ENCODE peak calls at places on chromosome 20, in seven cellular contexts. N is RPMI7951; I is NCI-H1930; P is psoas muscle; H is activated effector memory CD4-positive, alpha-beta T cell treated with Interleukin-2 at 50 U/mL for 16 hours; V is pancreas; L is activated CD4-positive, alpha-beta T cell treated with anti-CD3 and anti-CD28 coated beads, Interleukin-2, amount 10 ng/mL, durations not matched to agents 7 days and 5 days. X is an unnamed sample.

GRCh38 chr20:51750037-51750769 is 18.0 kb downstream of the ATP9A start:
- DNase-seq in N (peak), P (peak), L (no peak), V (peak), H (no peak), I (no peak), X (peak)

GRCh38 chr20:37526238-37526838 is 1.3 kb downstream of the BLCAP start:
- DNase-seq in P (no peak), N (peak), H (no peak), L (no peak), V (no peak), I (no peak), X (peak)

GRCh38 chr20:5513975-5514516 is 197.3 kb upstream of the PROKR2 start:
- DNase-seq in I (no peak), L (no peak), P (no peak), N (peak), H (no peak), V (no peak), X (peak)

GRCh38 chr20:42986143-42986773 is 203.4 kb downstream of the PTPRT start:
- DNase-seq in V (no peak), L (no peak), N (no peak), P (no peak), H (no peak), I (no peak), X (no peak)

GRCh38 chr20:10324198-10324836 is 105.7 kb downstream of the SNAP25 start:
- DNase-seq in P (no peak), N (no peak), H (no peak), L (no peak), I (no peak), V (no peak), X (no peak)

GRCh38 chr20:36153754-36154695 is 515 bp upstream of the EPB41L1 start:
- DNase-seq in I (peak), P (peak), N (peak), L (peak), V (peak), H (no peak), X (peak)

GRCh38 chr20:58073945-58074920 is 154.2 kb downstream of the ANKRD60 start:
- DNase-seq in V (no peak), I (no peak), P (peak), L (no peak), H (no peak), N (peak), X (peak)

GRCh38 chr20:54026300-54027064 is 43.9 kb downstream of the BCAS1 start:
- DNase-seq in V (no peak), H (no peak), N (peak), P (no peak), L (no peak), I (no peak), X (no peak)

GRCh38 chr20:11687546-11688292 is 230.0 kb upstream of the BTBD3 start:
- DNase-seq in P (no peak), I (no peak), L (no peak), H (no peak), N (no peak), V (no peak), X (no peak)

GRCh38 chr20:52279667-52280180 is 88.1 kb upstream of the ZFP64 start:
- DNase-seq in V (no peak), H (no peak), L (no peak), N (peak), I (no peak), P (no peak), X (no peak)

GRCh38 chr20:5714261-5715041 is 35.8 kb upstream of the SHLD1 start:
- DNase-seq in I (no peak), P (no peak), V (no peak), L (peak), H (peak), N (peak), X (no peak)

GRCh38 chr20:56249244-56249955 is 868 bp downstream of the MC3R start:
- DNase-seq in L (peak), H (no peak), P (peak), V (peak), I (peak), N (peak), X (peak)

GRCh38 chr20:59790388-59790787 is 143.0 kb downstream of the SYCP2 start:
- DNase-seq in N (no peak), P (no peak), H (no peak), L (no peak), I (no peak), V (no peak), X (no peak)

GRCh38 chr20:37207176-37207575 is 27.8 kb upstream of the MROH8 start:
- DNase-seq in N (peak), I (no peak), L (no peak), P (no peak), V (no peak), H (no peak), X (no peak)

GRCh38 chr20:13739726-13740649 is 44.7 kb downstream of the ESF1 start:
- DNase-seq in N (no peak), L (no peak), H (no peak), I (no peak), P (no peak), V (no peak), X (peak)

GRCh38 chr20:61573415-61574305 is 321.6 kb downstream of the CDH4 start:
- DNase-seq in N (no peak), L (no peak), V (no peak), H (no peak), I (no peak), P (no peak), X (no peak)

GRCh38 chr20:49750611-49751396 is 37.1 kb upstream of the B4GALT5 start:
- DNase-seq in H (no peak), N (peak), L (peak), P (peak), I (no peak), V (no peak), X (peak)

GRCh38 chr20:51597389-51598231 is 55.1 kb upstream of the NFATC2 start:
- DNase-seq in H (no peak), I (no peak), N (no peak), L (no peak), P (no peak), V (no peak), X (no peak)

GRCh38 chr20:24832518-24832917 is 116.6 kb upstream of the CST7 start:
- DNase-seq in L (no peak), P (no peak), H (no peak), V (no peak), N (no peak), I (no peak), X (no peak)

GRCh38 chr20:44970243-44970757 is 4.0 kb downstream of the STK4 start:
- DNase-seq in L (no peak), I (no peak), V (no peak), H (no peak), P (no peak), N (no peak), X (no peak)

GRCh38 chr20:59645316-59645715 is 41.0 kb downstream of the PHACTR3 start:
- DNase-seq in I (no peak), P (no peak), L (no peak), H (no peak), V (no peak), N (no peak), X (no peak)

GRCh38 chr20:56392282-56393132 is at the start of gene CSTF1:
- DNase-seq in I (peak), P (peak), V (peak), N (peak), L (peak), H (peak), X (peak)

GRCh38 chr20:44572551-44573500 is 9.6 kb upstream of the PKIG start:
- DNase-seq in N (peak), H (no peak), P (peak), V (no peak), I (no peak), L (no peak), X (peak)

GRCh38 chr20:40414843-40415615 is 274.0 kb downstream of the MAFB start:
- DNase-seq in H (no peak), I (no peak), N (no peak), P (no peak), V (no peak), L (no peak), X (no peak)

GRCh38 chr20:57663241-57663640 is 43.0 kb upstream of the ZBP1 start:
- DNase-seq in L (no peak), H (no peak), I (no peak), P (no peak), N (no peak), V (peak), X (no peak)

GRCh38 chr20:47284373-47284772 is 72.1 kb downstream of the ZMYND8 start:
- DNase-seq in N (no peak), P (no peak), H (no peak), L (no peak), V (no peak), I (no peak), X (no peak)

GRCh38 chr20:47859255-47859654 is 74.0 kb upstream of the SULF2 start:
- DNase-seq in N (peak), H (no peak), I (no peak), P (no peak), L (no peak), V (no peak), X (no peak)

GRCh38 chr20:1809611-1810510 is 85.3 kb upstream of the SIRPA start:
- DNase-seq in L (no peak), V (no peak), I (no peak), P (no peak), H (no peak), N (peak), X (peak)

GRCh38 chr20:20643925-20644324 is 68.5 kb downstream of the RALGAPA2 start:
- DNase-seq in V (no peak), N (no peak), I (no peak), P (no peak), L (no peak), H (no peak), X (no peak)

GRCh38 chr20:35618372-35619131 is 2.9 kb downstream of the SPAG4 start:
- DNase-seq in H (peak), V (no peak), N (peak), I (peak), L (peak), P (no peak), X (peak)

GRCh38 chr20:15342987-15343639 is 1005.7 kb upstream of the FLRT3 start:
- DNase-seq in L (no peak), V (no peak), I (no peak), H (no peak), N (no peak), P (no peak), X (no peak)